ENCODE peak calls at places on chromosomes 11 and 22, in seven cellular contexts. T, E, K, G, L, S and I are unnamed samples.

GRCh38 chr22:19891350-19892248 is 36.9 kb upstream of the GNB1L start:
- DNase-seq in T (peak), E (peak), K (peak), G (peak), L (peak), S (peak), I (no peak)

GRCh38 chr22:29203883-29204282 is 1.8 kb upstream of the EMID1 start:
- DNase-seq in T (no peak), E (no peak), K (no peak), G (no peak), L (no peak), S (no peak), I (no peak)

GRCh38 chr11:17883946-17884345 is 128.9 kb downstream of the SERGEF start:
- DNase-seq in T (no peak), E (no peak), K (no peak), G (no peak), L (no peak), S (no peak), I (no peak)

GRCh38 chr22:46547179-46547882 is 9.9 kb upstream of the CELSR1 start:
- DNase-seq in T (no peak), E (peak), K (no peak), G (peak), L (no peak), S (peak), I (no peak)

GRCh38 chr11:7657306-7658025 is 15.8 kb downstream of the CYB5R2 start:
- DNase-seq in T (no peak), E (peak), K (no peak), G (peak), L (peak), S (peak), I (no peak)

GRCh38 chr11:134654161-134654915 is 242.3 kb upstream of the B3GAT1 start:
- DNase-seq in T (no peak), E (peak), K (no peak), G (no peak), L (no peak), S (no peak), I (no peak)

GRCh38 chr11:112503410-112503809 is 242.8 kb upstream of the PLET1 start:
- DNase-seq in T (no peak), E (no peak), K (no peak), G (peak), L (no peak), S (no peak), I (no peak)

GRCh38 chr11:71370020-71370747 is 78.0 kb downstream of the DHCR7 start:
- DNase-seq in T (no peak), E (no peak), K (no peak), G (no peak), L (no peak), S (no peak), I (no peak)

GRCh38 chr11:92048415-92048814 is 176.2 kb upstream of the FAT3 start:
- DNase-seq in T (no peak), E (no peak), K (no peak), G (peak), L (no peak), S (no peak), I (no peak)

GRCh38 chr11:117523680-117524079 is 196.0 kb downstream of the CEP164 start:
- DNase-seq in T (no peak), E (no peak), K (no peak), G (peak), L (no peak), S (peak), I (no peak)

GRCh38 chr11:112366777-112367176 is 106.1 kb upstream of the PLET1 start:
- DNase-seq in T (no peak), E (no peak), K (no peak), G (peak), L (no peak), S (no peak), I (no peak)

GRCh38 chr11:119800171-119800570 is 71.2 kb upstream of the NECTIN1 start:
- DNase-seq in T (no peak), E (no peak), K (no peak), G (no peak), L (no peak), S (no peak), I (no peak)

GRCh38 chr22:25847451-25847850 is 105.5 kb downstream of the MYO18B start:
- DNase-seq in T (no peak), E (no peak), K (no peak), G (no peak), L (no peak), S (no peak), I (no peak)

GRCh38 chr11:95764267-95764898 is 25.2 kb downstream of the FAM76B start:
- DNase-seq in T (no peak), E (no peak), K (no peak), G (peak), L (peak), S (peak), I (no peak)

GRCh38 chr11:117663826-117664225 is 133.2 kb downstream of the DSCAML1 start:
- DNase-seq in T (no peak), E (no peak), K (no peak), G (no peak), L (no peak), S (no peak), I (no peak)

GRCh38 chr11:106278391-106278790 is 200.9 kb downstream of the AASDHPPT start:
- DNase-seq in T (no peak), E (no peak), K (no peak), G (no peak), L (no peak), S (peak), I (no peak)

GRCh38 chr11:87722756-87723599 is 452.3 kb downstream of the RAB38 start:
- DNase-seq in T (no peak), E (peak), K (no peak), G (peak), L (peak), S (peak), I (no peak)

GRCh38 chr22:23970816-23971482 is 3.3 kb downstream of the DDT start:
- DNase-seq in T (no peak), E (no peak), K (no peak), G (no peak), L (no peak), S (no peak), I (no peak)

GRCh38 chr22:22800716-22801115 is 86.9 kb upstream of the IGLL5 start:
- DNase-seq in T (no peak), E (no peak), K (no peak), G (no peak), L (no peak), S (no peak), I (no peak)

GRCh38 chr11:5938603-5938965 is 3.5 kb upstream of the OR56A3 start:
- DNase-seq in T (no peak), E (no peak), K (no peak), G (no peak), L (no peak), S (no peak), I (no peak)

GRCh38 chr11:126891556-126892217 is 108.9 kb downstream of the KIRREL3 start:
- DNase-seq in T (no peak), E (no peak), K (no peak), G (peak), L (no peak), S (peak), I (no peak)

GRCh38 chr11:17972987-17973386 is 39.9 kb downstream of the SERGEF start:
- DNase-seq in T (no peak), E (peak), K (no peak), G (peak), L (peak), S (peak), I (no peak)

GRCh38 chr11:17764446-17765218 is 30.1 kb downstream of the KCNC1 start:
- DNase-seq in T (no peak), E (no peak), K (no peak), G (no peak), L (no peak), S (no peak), I (no peak)

GRCh38 chr11:28738549-28738948 is 630.4 kb downstream of the METTL15 start:
- DNase-seq in T (no peak), E (no peak), K (no peak), G (peak), L (no peak), S (no peak), I (no peak)

GRCh38 chr11:7604331-7604973 is 68.8 kb downstream of the CYB5R2 start:
- DNase-seq in T (no peak), E (no peak), K (no peak), G (peak), L (no peak), S (no peak), I (no peak)

GRCh38 chr22:44393066-44393465 is 80.3 kb upstream of the SHISAL1 start:
- DNase-seq in T (no peak), E (peak), K (no peak), G (no peak), L (no peak), S (no peak), I (no peak)

GRCh38 chr22:47607486-47607885 is 845.0 kb downstream of the TBC1D22A start:
- DNase-seq in T (no peak), E (no peak), K (no peak), G (no peak), L (no peak), S (no peak), I (no peak)

GRCh38 chr22:17734197-17734596 is 40.1 kb downstream of the BID start:
- DNase-seq in T (no peak), E (peak), K (no peak), G (peak), L (no peak), S (peak), I (no peak)

GRCh38 chr22:23760056-23760455 is 2.7 kb upstream of the C22orf15 start:
- DNase-seq in T (no peak), E (no peak), K (no peak), G (no peak), L (no peak), S (no peak), I (no peak)

GRCh38 chr11:115990004-115990447 is 485.8 kb upstream of the CADM1 start:
- DNase-seq in T (no peak), E (peak), K (no peak), G (no peak), L (peak), S (no peak), I (no peak)

GRCh38 chr11:126138636-126139540 is 72.6 kb downstream of the RPUSD4 start:
- DNase-seq in T (no peak), E (peak), K (no peak), G (no peak), L (no peak), S (no peak), I (no peak)